ENCODE peak calls at places on chromosome 6, in ten cellular contexts. E is HL-60, S is transverse colon, I is HCT116, G is HepG2, H is Panc1, V is SK-N-SH, P is sigmoid colon, U is GM12878, Q is vagina. C is an unnamed sample.
A peak's percentile ranks its signal among the peaks of the same experiment; 100 is the strongest.

GRCh38 chr6:167311286-167311685 is 13.6 kb upstream of the TTLL2 start:
- DNase-seq in I (no peak), P (peak; percentile 78), U (no peak), E (no peak), G (no peak), S (no peak), H (no peak), V (peak; percentile 63), Q (no peak), C (no peak)

GRCh38 chr6:9527679-9528286 is 887.1 kb downstream of the TFAP2A start:
- DNase-seq in H (no peak), Q (no peak), E (peak; percentile 25), I (no peak), U (no peak), G (no peak), V (no peak), S (no peak), P (no peak), C (no peak)

GRCh38 chr6:155398221-155398620 is 57.4 kb downstream of the NOX3 start:
- DNase-seq in U (no peak), P (no peak), G (no peak), I (no peak), Q (no peak), E (no peak), S (no peak), H (no peak), V (no peak), C (no peak)

GRCh38 chr6:129901910-129902309 is 40.8 kb upstream of the TMEM244 start:
- DNase-seq in P (no peak), V (no peak), G (no peak), S (no peak), U (no peak), I (no peak), Q (no peak), H (no peak), E (no peak), C (no peak)

GRCh38 chr6:13703496-13703895 is 8.1 kb downstream of the RANBP9 start:
- DNase-seq in S (no peak), G (no peak), I (no peak), U (no peak), Q (no peak), H (no peak), V (no peak), P (no peak), E (no peak), C (no peak)

GRCh38 chr6:129590408-129591022 is 119.5 kb downstream of the ARHGAP18 start:
- DNase-seq in V (no peak), E (no peak), Q (no peak), H (no peak), I (no peak), G (no peak), S (no peak), P (no peak), U (no peak), C (no peak)

GRCh38 chr6:121647905-121648304 is 212.5 kb downstream of the GJA1 start:
- DNase-seq in V (no peak), P (no peak), H (no peak), U (no peak), G (no peak), E (no peak), I (no peak), S (no peak), Q (no peak), C (no peak)

GRCh38 chr6:97668716-97669115 is 385.7 kb upstream of the MMS22L start:
- DNase-seq in S (no peak), V (no peak), G (no peak), P (no peak), E (no peak), Q (no peak), H (no peak), I (no peak), U (peak; percentile 12), C (no peak)

GRCh38 chr6:31829633-31830492 is 2.3 kb downstream of the HSPA1B start:
- DNase-seq in E (no peak), H (no peak), G (no peak), V (no peak), U (no peak), I (no peak), P (no peak), S (no peak), Q (no peak), C (peak; percentile 51)

DNA sequence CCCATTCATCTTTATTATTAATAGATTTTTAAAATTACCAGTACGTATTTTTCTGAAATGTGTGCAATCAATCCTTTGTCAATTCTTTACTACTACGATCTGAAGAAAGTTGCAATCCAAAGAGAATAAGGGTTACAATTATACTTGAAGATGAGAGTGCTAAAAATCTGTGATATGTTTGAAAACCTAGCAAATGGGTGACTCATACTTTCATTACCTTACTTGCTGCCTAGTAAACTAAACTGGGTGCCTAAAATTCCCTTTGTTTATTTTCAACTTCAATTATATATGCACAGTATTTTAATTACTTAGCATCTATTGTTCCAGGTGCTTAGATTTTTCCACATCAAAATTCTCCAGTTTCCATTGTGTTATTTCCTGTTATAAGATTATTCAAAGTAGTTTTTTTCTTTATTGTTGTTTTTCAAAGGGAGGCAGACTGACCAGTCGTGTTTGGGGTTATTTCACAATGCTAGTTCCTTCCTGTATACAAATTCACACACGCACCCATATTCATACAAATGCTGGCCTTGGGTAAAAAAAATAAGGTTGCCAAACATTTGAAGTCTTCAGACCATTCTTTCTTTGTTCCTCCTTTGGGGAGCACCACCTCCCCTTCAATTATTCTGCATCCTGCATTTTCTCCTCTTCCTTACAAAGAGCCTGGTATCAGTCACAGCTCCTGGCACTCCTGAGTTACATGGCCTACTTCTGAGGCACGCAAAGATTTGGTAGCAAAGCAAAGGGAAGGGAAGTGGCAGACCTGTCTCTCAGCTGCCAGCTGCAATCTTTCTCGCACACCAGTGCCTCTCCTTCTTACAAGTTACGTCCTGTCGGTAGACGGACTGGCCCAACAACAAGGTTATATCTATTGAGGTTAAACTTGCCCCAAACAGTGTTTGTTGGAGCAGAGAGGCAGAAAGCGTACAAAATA is 16.2 kb upstream of the FAM135A start:
- DNase-seq in H (no peak), I (no peak), G (no peak), P (no peak), E (peak; percentile 44), S (no peak), Q (no peak), U (no peak), V (no peak), C (no peak)
- TF ChIP-seq POLR2AphosphoS5 in H (no peak), I (no peak), G (no peak), P (no peak), E (no peak), S (no peak), Q (no peak), U (no peak), V (no peak), C (no peak)

DNA sequence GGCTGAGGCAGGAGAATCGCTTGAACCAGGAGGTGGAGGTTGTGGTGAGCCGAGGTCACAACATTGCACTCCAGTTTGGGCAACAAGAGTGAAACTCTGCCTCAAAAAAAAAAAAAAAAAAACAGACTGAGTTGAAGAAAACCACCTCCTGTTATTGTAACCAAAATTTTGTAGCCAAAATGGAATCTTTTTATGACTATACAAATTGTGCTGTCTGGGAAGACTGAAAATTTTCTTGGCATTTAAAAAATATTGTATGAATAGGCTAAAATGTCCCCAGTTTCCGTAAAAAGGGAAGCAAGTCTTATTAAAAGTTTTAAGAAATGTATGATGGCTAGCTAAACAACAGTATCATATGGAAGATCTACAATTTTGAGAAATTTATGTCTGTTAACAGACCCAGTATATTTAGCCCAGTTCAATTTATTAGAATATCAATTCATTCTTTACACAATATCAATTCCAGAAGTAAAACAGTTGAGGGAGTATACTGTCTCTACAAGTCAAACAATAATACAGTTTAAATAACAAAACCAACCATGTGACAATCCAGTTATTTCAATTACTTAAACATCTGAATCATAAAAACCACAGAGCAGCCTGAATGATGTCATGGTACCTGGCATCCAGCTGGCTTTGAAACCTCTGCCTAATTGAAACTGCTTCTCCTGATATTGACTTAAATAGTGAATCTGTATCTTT is 166.7 kb upstream of the MARCKS start:
- DNase-seq in V (peak; percentile 10), Q (no peak), P (no peak), U (peak; percentile 34), S (no peak), H (peak; percentile 93), G (peak; percentile 58), I (no peak), E (peak; percentile 20), C (no peak)
- TF ChIP-seq POLR2AphosphoS5 in V (peak; percentile 69), Q (no peak), P (no peak), U (no peak), S (no peak), H (no peak), G (no peak), I (no peak), E (no peak), C (no peak)

DNA sequence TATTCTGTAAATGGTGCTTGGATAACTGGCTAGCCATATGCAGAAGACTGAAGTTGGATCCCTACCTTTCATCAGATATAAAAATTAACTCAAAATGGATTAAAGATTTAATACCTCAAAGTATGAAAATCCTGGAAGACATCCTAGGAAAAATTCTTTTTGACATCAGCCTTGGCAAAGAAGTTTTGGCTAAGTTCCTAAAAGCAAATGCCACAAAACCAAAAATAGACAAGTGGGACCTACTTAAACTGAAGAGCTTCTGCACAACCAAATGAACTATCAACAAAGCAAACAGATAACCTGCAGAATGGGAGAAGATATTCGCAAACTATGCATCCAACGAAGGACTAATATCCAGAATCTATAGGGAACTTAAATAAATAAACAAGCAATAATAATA is 60.3 kb upstream of the RIPPLY2 start:
- DNase-seq in P (no peak), G (no peak), H (no peak), V (no peak), S (no peak), E (no peak), U (no peak), Q (no peak), I (no peak), C (no peak)
- TF ChIP-seq POLR2AphosphoS5 in P (no peak), G (no peak), H (no peak), V (no peak), S (no peak), E (no peak), U (no peak), Q (no peak), I (no peak), C (no peak)

GRCh38 chr6:108844632-108845031 is 3.6 kb upstream of the ARMC2 start:
- DNase-seq in S (no peak), G (no peak), U (no peak), Q (no peak), I (no peak), E (no peak), V (no peak), H (no peak), P (no peak), C (no peak)
- TF ChIP-seq POLR2AphosphoS5 in S (no peak), G (no peak), U (no peak), Q (no peak), I (no peak), E (no peak), V (no peak), H (no peak), P (no peak), C (no peak)

C was measured in K562.